ENCODE peak calls at places on chromosomes 11 and 22, in nine cellular contexts. One of them, this sample, is unnamed.

GRCh38 chr22:26674211-26675190 is 17.1 kb downstream of the MIAT start:
- DNase-seq in NCI-H1930: no peak
- DNase-seq in activated T-cell treated with anti-CD3 and anti-CD28 coated beads for 24 hours: no peak
- DNase-seq in H7: no peak
- DNase-seq in GM23248: no peak
- DNase-seq in omental fat pad: no peak
- DNase-seq in AG10803: no peak
- DNase-seq in stimulated activated CD8-positive, alpha-beta memory T cell treated with anti-CD3 and anti-CD28 coated beads, Interleukin-15, amount 100 ng/mL, for 24 hours: no peak
- DNase-seq in stimulated activated CD4-positive, alpha-beta T cell treated with anti-CD3 and anti-CD28 coated beads, Interleukin-12 subunit alpha, Interleukin-12 subunit beta, amount 100 ng/mL, for 48 hours: no peak
- DNase-seq in this sample: no peak

GRCh38 chr11:2666828-2667570 is 32.8 kb downstream of the KCNQ1OT1 start:
- DNase-seq in NCI-H1930: no peak
- DNase-seq in activated T-cell treated with anti-CD3 and anti-CD28 coated beads for 24 hours: no peak
- DNase-seq in H7: no peak
- DNase-seq in GM23248: no peak
- DNase-seq in omental fat pad: no peak
- DNase-seq in AG10803: no peak
- DNase-seq in stimulated activated CD8-positive, alpha-beta memory T cell treated with anti-CD3 and anti-CD28 coated beads, Interleukin-15, amount 100 ng/mL, for 24 hours: no peak
- DNase-seq in stimulated activated CD4-positive, alpha-beta T cell treated with anti-CD3 and anti-CD28 coated beads, Interleukin-12 subunit alpha, Interleukin-12 subunit beta, amount 100 ng/mL, for 48 hours: no peak
- DNase-seq in this sample: no peak

GRCh38 chr11:57406337-57406904 is 16.0 kb upstream of the PRG2 start:
- DNase-seq in NCI-H1930: no peak
- DNase-seq in activated T-cell treated with anti-CD3 and anti-CD28 coated beads for 24 hours: peak
- DNase-seq in H7: no peak
- DNase-seq in GM23248: peak
- DNase-seq in omental fat pad: no peak
- DNase-seq in AG10803: peak
- DNase-seq in stimulated activated CD8-positive, alpha-beta memory T cell treated with anti-CD3 and anti-CD28 coated beads, Interleukin-15, amount 100 ng/mL, for 24 hours: no peak
- DNase-seq in stimulated activated CD4-positive, alpha-beta T cell treated with anti-CD3 and anti-CD28 coated beads, Interleukin-12 subunit alpha, Interleukin-12 subunit beta, amount 100 ng/mL, for 48 hours: peak
- DNase-seq in this sample: no peak

GRCh38 chr22:39215070-39215396 is 29.7 kb downstream of the PDGFB start:
- DNase-seq in NCI-H1930: no peak
- DNase-seq in activated T-cell treated with anti-CD3 and anti-CD28 coated beads for 24 hours: no peak
- DNase-seq in H7: no peak
- DNase-seq in GM23248: no peak
- DNase-seq in omental fat pad: no peak
- DNase-seq in AG10803: no peak
- DNase-seq in stimulated activated CD8-positive, alpha-beta memory T cell treated with anti-CD3 and anti-CD28 coated beads, Interleukin-15, amount 100 ng/mL, for 24 hours: no peak
- DNase-seq in stimulated activated CD4-positive, alpha-beta T cell treated with anti-CD3 and anti-CD28 coated beads, Interleukin-12 subunit alpha, Interleukin-12 subunit beta, amount 100 ng/mL, for 48 hours: no peak
- DNase-seq in this sample: no peak

GRCh38 chr22:27866136-27867091 is 52.6 kb downstream of the PITPNB start:
- DNase-seq in NCI-H1930: no peak
- DNase-seq in activated T-cell treated with anti-CD3 and anti-CD28 coated beads for 24 hours: no peak
- DNase-seq in H7: no peak
- DNase-seq in GM23248: peak
- DNase-seq in omental fat pad: no peak
- DNase-seq in AG10803: peak
- DNase-seq in stimulated activated CD8-positive, alpha-beta memory T cell treated with anti-CD3 and anti-CD28 coated beads, Interleukin-15, amount 100 ng/mL, for 24 hours: no peak
- DNase-seq in stimulated activated CD4-positive, alpha-beta T cell treated with anti-CD3 and anti-CD28 coated beads, Interleukin-12 subunit alpha, Interleukin-12 subunit beta, amount 100 ng/mL, for 48 hours: no peak
- DNase-seq in this sample: no peak

GRCh38 chr22:43216738-43217137 is 29.8 kb upstream of the TTLL12 start:
- DNase-seq in NCI-H1930: no peak
- DNase-seq in activated T-cell treated with anti-CD3 and anti-CD28 coated beads for 24 hours: no peak
- DNase-seq in H7: no peak
- DNase-seq in GM23248: no peak
- DNase-seq in omental fat pad: no peak
- DNase-seq in AG10803: no peak
- DNase-seq in stimulated activated CD8-positive, alpha-beta memory T cell treated with anti-CD3 and anti-CD28 coated beads, Interleukin-15, amount 100 ng/mL, for 24 hours: no peak
- DNase-seq in stimulated activated CD4-positive, alpha-beta T cell treated with anti-CD3 and anti-CD28 coated beads, Interleukin-12 subunit alpha, Interleukin-12 subunit beta, amount 100 ng/mL, for 48 hours: no peak
- DNase-seq in this sample: no peak

GRCh38 chr11:62678770-62679696 is at the start of gene UBXN1:
- DNase-seq in NCI-H1930: peak
- DNase-seq in activated T-cell treated with anti-CD3 and anti-CD28 coated beads for 24 hours: peak
- DNase-seq in H7: peak
- DNase-seq in GM23248: peak
- DNase-seq in omental fat pad: peak
- DNase-seq in AG10803: peak
- DNase-seq in stimulated activated CD8-positive, alpha-beta memory T cell treated with anti-CD3 and anti-CD28 coated beads, Interleukin-15, amount 100 ng/mL, for 24 hours: peak
- DNase-seq in stimulated activated CD4-positive, alpha-beta T cell treated with anti-CD3 and anti-CD28 coated beads, Interleukin-12 subunit alpha, Interleukin-12 subunit beta, amount 100 ng/mL, for 48 hours: peak
- DNase-seq in this sample: peak

GRCh38 chr22:30459206-30460052 is 12.4 kb downstream of the SEC14L3 start:
- DNase-seq in NCI-H1930: no peak
- DNase-seq in activated T-cell treated with anti-CD3 and anti-CD28 coated beads for 24 hours: no peak
- DNase-seq in H7: peak
- DNase-seq in GM23248: peak
- DNase-seq in omental fat pad: no peak
- DNase-seq in AG10803: no peak
- DNase-seq in stimulated activated CD8-positive, alpha-beta memory T cell treated with anti-CD3 and anti-CD28 coated beads, Interleukin-15, amount 100 ng/mL, for 24 hours: no peak
- DNase-seq in stimulated activated CD4-positive, alpha-beta T cell treated with anti-CD3 and anti-CD28 coated beads, Interleukin-12 subunit alpha, Interleukin-12 subunit beta, amount 100 ng/mL, for 48 hours: no peak
- DNase-seq in this sample: peak

GRCh38 chr11:7186190-7186589 is 65.5 kb upstream of the SYT9 start:
- DNase-seq in NCI-H1930: no peak
- DNase-seq in activated T-cell treated with anti-CD3 and anti-CD28 coated beads for 24 hours: no peak
- DNase-seq in H7: no peak
- DNase-seq in GM23248: peak
- DNase-seq in omental fat pad: no peak
- DNase-seq in AG10803: peak
- DNase-seq in stimulated activated CD8-positive, alpha-beta memory T cell treated with anti-CD3 and anti-CD28 coated beads, Interleukin-15, amount 100 ng/mL, for 24 hours: no peak
- DNase-seq in stimulated activated CD4-positive, alpha-beta T cell treated with anti-CD3 and anti-CD28 coated beads, Interleukin-12 subunit alpha, Interleukin-12 subunit beta, amount 100 ng/mL, for 48 hours: no peak
- DNase-seq in this sample: no peak

GRCh38 chr11:48165426-48165825 is 51.2 kb upstream of the OR4B1 start:
- DNase-seq in NCI-H1930: no peak
- DNase-seq in activated T-cell treated with anti-CD3 and anti-CD28 coated beads for 24 hours: no peak
- DNase-seq in H7: no peak
- DNase-seq in GM23248: no peak
- DNase-seq in omental fat pad: no peak
- DNase-seq in AG10803: no peak
- DNase-seq in stimulated activated CD8-positive, alpha-beta memory T cell treated with anti-CD3 and anti-CD28 coated beads, Interleukin-15, amount 100 ng/mL, for 24 hours: no peak
- DNase-seq in stimulated activated CD4-positive, alpha-beta T cell treated with anti-CD3 and anti-CD28 coated beads, Interleukin-12 subunit alpha, Interleukin-12 subunit beta, amount 100 ng/mL, for 48 hours: no peak
- DNase-seq in this sample: no peak

GRCh38 chr22:19128009-19128401 is 3.1 kb upstream of the TSSK2 start:
- DNase-seq in NCI-H1930: no peak
- DNase-seq in activated T-cell treated with anti-CD3 and anti-CD28 coated beads for 24 hours: no peak
- DNase-seq in H7: no peak
- DNase-seq in GM23248: no peak
- DNase-seq in omental fat pad: no peak
- DNase-seq in AG10803: no peak
- DNase-seq in stimulated activated CD8-positive, alpha-beta memory T cell treated with anti-CD3 and anti-CD28 coated beads, Interleukin-15, amount 100 ng/mL, for 24 hours: no peak
- DNase-seq in stimulated activated CD4-positive, alpha-beta T cell treated with anti-CD3 and anti-CD28 coated beads, Interleukin-12 subunit alpha, Interleukin-12 subunit beta, amount 100 ng/mL, for 48 hours: no peak
- DNase-seq in this sample: no peak

GRCh38 chr22:45583504-45583903 is 80.8 kb downstream of the FBLN1 start:
- DNase-seq in NCI-H1930: no peak
- DNase-seq in activated T-cell treated with anti-CD3 and anti-CD28 coated beads for 24 hours: no peak
- DNase-seq in H7: no peak
- DNase-seq in GM23248: no peak
- DNase-seq in omental fat pad: no peak
- DNase-seq in AG10803: no peak
- DNase-seq in stimulated activated CD8-positive, alpha-beta memory T cell treated with anti-CD3 and anti-CD28 coated beads, Interleukin-15, amount 100 ng/mL, for 24 hours: no peak
- DNase-seq in stimulated activated CD4-positive, alpha-beta T cell treated with anti-CD3 and anti-CD28 coated beads, Interleukin-12 subunit alpha, Interleukin-12 subunit beta, amount 100 ng/mL, for 48 hours: no peak
- DNase-seq in this sample: no peak

GRCh38 chr11:114158886-114159285 is 99.4 kb downstream of the ZBTB16 start:
- DNase-seq in NCI-H1930: no peak
- DNase-seq in activated T-cell treated with anti-CD3 and anti-CD28 coated beads for 24 hours: no peak
- DNase-seq in H7: no peak
- DNase-seq in GM23248: no peak
- DNase-seq in omental fat pad: no peak
- DNase-seq in AG10803: peak
- DNase-seq in stimulated activated CD8-positive, alpha-beta memory T cell treated with anti-CD3 and anti-CD28 coated beads, Interleukin-15, amount 100 ng/mL, for 24 hours: no peak
- DNase-seq in stimulated activated CD4-positive, alpha-beta T cell treated with anti-CD3 and anti-CD28 coated beads, Interleukin-12 subunit alpha, Interleukin-12 subunit beta, amount 100 ng/mL, for 48 hours: no peak
- DNase-seq in this sample: no peak

GRCh38 chr11:16779436-16779835 is 41.0 kb downstream of the C11orf58 start:
- DNase-seq in NCI-H1930: no peak
- DNase-seq in activated T-cell treated with anti-CD3 and anti-CD28 coated beads for 24 hours: no peak
- DNase-seq in H7: peak
- DNase-seq in GM23248: no peak
- DNase-seq in omental fat pad: no peak
- DNase-seq in AG10803: no peak
- DNase-seq in stimulated activated CD8-positive, alpha-beta memory T cell treated with anti-CD3 and anti-CD28 coated beads, Interleukin-15, amount 100 ng/mL, for 24 hours: no peak
- DNase-seq in stimulated activated CD4-positive, alpha-beta T cell treated with anti-CD3 and anti-CD28 coated beads, Interleukin-12 subunit alpha, Interleukin-12 subunit beta, amount 100 ng/mL, for 48 hours: no peak
- DNase-seq in this sample: peak

GRCh38 chr11:119417726-119418540 is 5.0 kb downstream of the THY1 start:
- DNase-seq in NCI-H1930: no peak
- DNase-seq in activated T-cell treated with anti-CD3 and anti-CD28 coated beads for 24 hours: no peak
- DNase-seq in H7: peak
- DNase-seq in GM23248: peak
- DNase-seq in omental fat pad: no peak
- DNase-seq in AG10803: peak
- DNase-seq in stimulated activated CD8-positive, alpha-beta memory T cell treated with anti-CD3 and anti-CD28 coated beads, Interleukin-15, amount 100 ng/mL, for 24 hours: no peak
- DNase-seq in stimulated activated CD4-positive, alpha-beta T cell treated with anti-CD3 and anti-CD28 coated beads, Interleukin-12 subunit alpha, Interleukin-12 subunit beta, amount 100 ng/mL, for 48 hours: no peak
- DNase-seq in this sample: peak

GRCh38 chr22:32775957-32776356 is 25.5 kb upstream of the TIMP3 start:
- DNase-seq in NCI-H1930: no peak
- DNase-seq in activated T-cell treated with anti-CD3 and anti-CD28 coated beads for 24 hours: no peak
- DNase-seq in H7: peak
- DNase-seq in GM23248: peak
- DNase-seq in omental fat pad: no peak
- DNase-seq in AG10803: no peak
- DNase-seq in stimulated activated CD8-positive, alpha-beta memory T cell treated with anti-CD3 and anti-CD28 coated beads, Interleukin-15, amount 100 ng/mL, for 24 hours: no peak
- DNase-seq in stimulated activated CD4-positive, alpha-beta T cell treated with anti-CD3 and anti-CD28 coated beads, Interleukin-12 subunit alpha, Interleukin-12 subunit beta, amount 100 ng/mL, for 48 hours: no peak
- DNase-seq in this sample: peak

GRCh38 chr11:117152066-117152465 is 8.0 kb downstream of the PAFAH1B2 start:
- DNase-seq in NCI-H1930: no peak
- DNase-seq in activated T-cell treated with anti-CD3 and anti-CD28 coated beads for 24 hours: no peak
- DNase-seq in H7: no peak
- DNase-seq in GM23248: no peak
- DNase-seq in omental fat pad: no peak
- DNase-seq in AG10803: no peak
- DNase-seq in stimulated activated CD8-positive, alpha-beta memory T cell treated with anti-CD3 and anti-CD28 coated beads, Interleukin-15, amount 100 ng/mL, for 24 hours: no peak
- DNase-seq in stimulated activated CD4-positive, alpha-beta T cell treated with anti-CD3 and anti-CD28 coated beads, Interleukin-12 subunit alpha, Interleukin-12 subunit beta, amount 100 ng/mL, for 48 hours: no peak
- DNase-seq in this sample: no peak

GRCh38 chr11:116053538-116053919 is 549.3 kb upstream of the CADM1 start:
- DNase-seq in NCI-H1930: no peak
- DNase-seq in activated T-cell treated with anti-CD3 and anti-CD28 coated beads for 24 hours: no peak
- DNase-seq in H7: no peak
- DNase-seq in GM23248: no peak
- DNase-seq in omental fat pad: no peak
- DNase-seq in AG10803: no peak
- DNase-seq in stimulated activated CD8-positive, alpha-beta memory T cell treated with anti-CD3 and anti-CD28 coated beads, Interleukin-15, amount 100 ng/mL, for 24 hours: no peak
- DNase-seq in stimulated activated CD4-positive, alpha-beta T cell treated with anti-CD3 and anti-CD28 coated beads, Interleukin-12 subunit alpha, Interleukin-12 subunit beta, amount 100 ng/mL, for 48 hours: no peak
- DNase-seq in this sample: peak

GRCh38 chr11:2904153-2905052 is 18.8 kb upstream of the CDKN1C start:
- DNase-seq in NCI-H1930: no peak
- DNase-seq in activated T-cell treated with anti-CD3 and anti-CD28 coated beads for 24 hours: no peak
- DNase-seq in H7: no peak
- DNase-seq in GM23248: no peak
- DNase-seq in omental fat pad: no peak
- DNase-seq in AG10803: no peak
- DNase-seq in stimulated activated CD8-positive, alpha-beta memory T cell treated with anti-CD3 and anti-CD28 coated beads, Interleukin-15, amount 100 ng/mL, for 24 hours: no peak
- DNase-seq in stimulated activated CD4-positive, alpha-beta T cell treated with anti-CD3 and anti-CD28 coated beads, Interleukin-12 subunit alpha, Interleukin-12 subunit beta, amount 100 ng/mL, for 48 hours: no peak
- DNase-seq in this sample: no peak

GRCh38 chr11:45806937-45807791 is 2.2 kb downstream of the SLC35C1 start:
- DNase-seq in NCI-H1930: no peak
- DNase-seq in activated T-cell treated with anti-CD3 and anti-CD28 coated beads for 24 hours: no peak
- DNase-seq in H7: no peak
- DNase-seq in GM23248: no peak
- DNase-seq in omental fat pad: no peak
- DNase-seq in AG10803: no peak
- DNase-seq in stimulated activated CD8-positive, alpha-beta memory T cell treated with anti-CD3 and anti-CD28 coated beads, Interleukin-15, amount 100 ng/mL, for 24 hours: no peak
- DNase-seq in stimulated activated CD4-positive, alpha-beta T cell treated with anti-CD3 and anti-CD28 coated beads, Interleukin-12 subunit alpha, Interleukin-12 subunit beta, amount 100 ng/mL, for 48 hours: no peak
- DNase-seq in this sample: no peak

GRCh38 chr11:1060410-1060809 is 14.3 kb upstream of the MUC2 start:
- DNase-seq in NCI-H1930: no peak
- DNase-seq in activated T-cell treated with anti-CD3 and anti-CD28 coated beads for 24 hours: no peak
- DNase-seq in H7: no peak
- DNase-seq in GM23248: no peak
- DNase-seq in omental fat pad: no peak
- DNase-seq in AG10803: no peak
- DNase-seq in stimulated activated CD8-positive, alpha-beta memory T cell treated with anti-CD3 and anti-CD28 coated beads, Interleukin-15, amount 100 ng/mL, for 24 hours: no peak
- DNase-seq in stimulated activated CD4-positive, alpha-beta T cell treated with anti-CD3 and anti-CD28 coated beads, Interleukin-12 subunit alpha, Interleukin-12 subunit beta, amount 100 ng/mL, for 48 hours: no peak
- DNase-seq in this sample: no peak

GRCh38 chr11:46237248-46238077 is 40.0 kb upstream of the CREB3L1 start:
- DNase-seq in NCI-H1930: peak
- DNase-seq in activated T-cell treated with anti-CD3 and anti-CD28 coated beads for 24 hours: peak
- DNase-seq in H7: peak
- DNase-seq in GM23248: peak
- DNase-seq in omental fat pad: peak
- DNase-seq in AG10803: peak
- DNase-seq in stimulated activated CD8-positive, alpha-beta memory T cell treated with anti-CD3 and anti-CD28 coated beads, Interleukin-15, amount 100 ng/mL, for 24 hours: no peak
- DNase-seq in stimulated activated CD4-positive, alpha-beta T cell treated with anti-CD3 and anti-CD28 coated beads, Interleukin-12 subunit alpha, Interleukin-12 subunit beta, amount 100 ng/mL, for 48 hours: peak
- DNase-seq in this sample: peak

GRCh38 chr11:40037005-40037404 is 1422.4 kb downstream of the LRRC4C start:
- DNase-seq in NCI-H1930: no peak
- DNase-seq in activated T-cell treated with anti-CD3 and anti-CD28 coated beads for 24 hours: no peak
- DNase-seq in H7: no peak
- DNase-seq in GM23248: no peak
- DNase-seq in omental fat pad: no peak
- DNase-seq in AG10803: no peak
- DNase-seq in stimulated activated CD8-positive, alpha-beta memory T cell treated with anti-CD3 and anti-CD28 coated beads, Interleukin-15, amount 100 ng/mL, for 24 hours: no peak
- DNase-seq in stimulated activated CD4-positive, alpha-beta T cell treated with anti-CD3 and anti-CD28 coated beads, Interleukin-12 subunit alpha, Interleukin-12 subunit beta, amount 100 ng/mL, for 48 hours: no peak
- DNase-seq in this sample: peak

GRCh38 chr11:36018967-36019596 is 75.2 kb downstream of the LDLRAD3 start:
- DNase-seq in NCI-H1930: no peak
- DNase-seq in activated T-cell treated with anti-CD3 and anti-CD28 coated beads for 24 hours: no peak
- DNase-seq in H7: no peak
- DNase-seq in GM23248: no peak
- DNase-seq in omental fat pad: no peak
- DNase-seq in AG10803: no peak
- DNase-seq in stimulated activated CD8-positive, alpha-beta memory T cell treated with anti-CD3 and anti-CD28 coated beads, Interleukin-15, amount 100 ng/mL, for 24 hours: no peak
- DNase-seq in stimulated activated CD4-positive, alpha-beta T cell treated with anti-CD3 and anti-CD28 coated beads, Interleukin-12 subunit alpha, Interleukin-12 subunit beta, amount 100 ng/mL, for 48 hours: no peak
- DNase-seq in this sample: no peak

GRCh38 chr22:49202226-49202625 is 625.4 kb downstream of the BRD1 start:
- DNase-seq in NCI-H1930: no peak
- DNase-seq in activated T-cell treated with anti-CD3 and anti-CD28 coated beads for 24 hours: no peak
- DNase-seq in H7: peak
- DNase-seq in GM23248: no peak
- DNase-seq in omental fat pad: no peak
- DNase-seq in AG10803: no peak
- DNase-seq in stimulated activated CD8-positive, alpha-beta memory T cell treated with anti-CD3 and anti-CD28 coated beads, Interleukin-15, amount 100 ng/mL, for 24 hours: no peak
- DNase-seq in stimulated activated CD4-positive, alpha-beta T cell treated with anti-CD3 and anti-CD28 coated beads, Interleukin-12 subunit alpha, Interleukin-12 subunit beta, amount 100 ng/mL, for 48 hours: no peak
- DNase-seq in this sample: no peak

GRCh38 chr11:79220171-79220570 is 220.7 kb downstream of the TENM4 start:
- DNase-seq in NCI-H1930: no peak
- DNase-seq in activated T-cell treated with anti-CD3 and anti-CD28 coated beads for 24 hours: no peak
- DNase-seq in H7: no peak
- DNase-seq in GM23248: peak
- DNase-seq in omental fat pad: no peak
- DNase-seq in AG10803: no peak
- DNase-seq in stimulated activated CD8-positive, alpha-beta memory T cell treated with anti-CD3 and anti-CD28 coated beads, Interleukin-15, amount 100 ng/mL, for 24 hours: no peak
- DNase-seq in stimulated activated CD4-positive, alpha-beta T cell treated with anti-CD3 and anti-CD28 coated beads, Interleukin-12 subunit alpha, Interleukin-12 subunit beta, amount 100 ng/mL, for 48 hours: no peak
- DNase-seq in this sample: no peak

GRCh38 chr11:18632841-18633240 is 1.3 kb downstream of the SPTY2D1 start:
- DNase-seq in NCI-H1930: no peak
- DNase-seq in activated T-cell treated with anti-CD3 and anti-CD28 coated beads for 24 hours: no peak
- DNase-seq in H7: no peak
- DNase-seq in GM23248: peak
- DNase-seq in omental fat pad: no peak
- DNase-seq in AG10803: no peak
- DNase-seq in stimulated activated CD8-positive, alpha-beta memory T cell treated with anti-CD3 and anti-CD28 coated beads, Interleukin-15, amount 100 ng/mL, for 24 hours: no peak
- DNase-seq in stimulated activated CD4-positive, alpha-beta T cell treated with anti-CD3 and anti-CD28 coated beads, Interleukin-12 subunit alpha, Interleukin-12 subunit beta, amount 100 ng/mL, for 48 hours: no peak
- DNase-seq in this sample: no peak

GRCh38 chr11:126053340-126054286 is 9.1 kb downstream of the CDON start:
- DNase-seq in NCI-H1930: no peak
- DNase-seq in activated T-cell treated with anti-CD3 and anti-CD28 coated beads for 24 hours: no peak
- DNase-seq in H7: no peak
- DNase-seq in GM23248: no peak
- DNase-seq in omental fat pad: no peak
- DNase-seq in AG10803: no peak
- DNase-seq in stimulated activated CD8-positive, alpha-beta memory T cell treated with anti-CD3 and anti-CD28 coated beads, Interleukin-15, amount 100 ng/mL, for 24 hours: no peak
- DNase-seq in stimulated activated CD4-positive, alpha-beta T cell treated with anti-CD3 and anti-CD28 coated beads, Interleukin-12 subunit alpha, Interleukin-12 subunit beta, amount 100 ng/mL, for 48 hours: no peak
- DNase-seq in this sample: no peak

GRCh38 chr11:102138677-102139076 is 28.4 kb downstream of the YAP1 start:
- DNase-seq in NCI-H1930: no peak
- DNase-seq in activated T-cell treated with anti-CD3 and anti-CD28 coated beads for 24 hours: no peak
- DNase-seq in H7: no peak
- DNase-seq in GM23248: peak
- DNase-seq in omental fat pad: no peak
- DNase-seq in AG10803: peak
- DNase-seq in stimulated activated CD8-positive, alpha-beta memory T cell treated with anti-CD3 and anti-CD28 coated beads, Interleukin-15, amount 100 ng/mL, for 24 hours: no peak
- DNase-seq in stimulated activated CD4-positive, alpha-beta T cell treated with anti-CD3 and anti-CD28 coated beads, Interleukin-12 subunit alpha, Interleukin-12 subunit beta, amount 100 ng/mL, for 48 hours: no peak
- DNase-seq in this sample: no peak

GRCh38 chr11:118876261-118876660 is 7.4 kb upstream of the CXCR5 start:
- DNase-seq in NCI-H1930: no peak
- DNase-seq in activated T-cell treated with anti-CD3 and anti-CD28 coated beads for 24 hours: no peak
- DNase-seq in H7: no peak
- DNase-seq in GM23248: no peak
- DNase-seq in omental fat pad: no peak
- DNase-seq in AG10803: no peak
- DNase-seq in stimulated activated CD8-positive, alpha-beta memory T cell treated with anti-CD3 and anti-CD28 coated beads, Interleukin-15, amount 100 ng/mL, for 24 hours: no peak
- DNase-seq in stimulated activated CD4-positive, alpha-beta T cell treated with anti-CD3 and anti-CD28 coated beads, Interleukin-12 subunit alpha, Interleukin-12 subunit beta, amount 100 ng/mL, for 48 hours: no peak
- DNase-seq in this sample: no peak

GRCh38 chr11:128825050-128825806 is 41.9 kb downstream of the KCNJ1 start:
- DNase-seq in NCI-H1930: no peak
- DNase-seq in activated T-cell treated with anti-CD3 and anti-CD28 coated beads for 24 hours: no peak
- DNase-seq in H7: peak
- DNase-seq in GM23248: no peak
- DNase-seq in omental fat pad: no peak
- DNase-seq in AG10803: no peak
- DNase-seq in stimulated activated CD8-positive, alpha-beta memory T cell treated with anti-CD3 and anti-CD28 coated beads, Interleukin-15, amount 100 ng/mL, for 24 hours: no peak
- DNase-seq in stimulated activated CD4-positive, alpha-beta T cell treated with anti-CD3 and anti-CD28 coated beads, Interleukin-12 subunit alpha, Interleukin-12 subunit beta, amount 100 ng/mL, for 48 hours: no peak
- DNase-seq in this sample: peak